ENCODE peak calls at places on chromosomes 2 and 18, in seven cellular contexts. J is IMR-90, A is H9, D is mesendoderm, H is mesenchymal stem cell, W is H1, M is trophoblast cell. O is an unnamed sample.
A peak's percentile ranks its signal among the peaks of the same experiment; 100 is the strongest.

GRCh38 chr2:181440336-181440735 is 16.9 kb upstream of the ITGA4 start:
- DNase-seq in J (no peak), A (no peak), D (no peak), H (no peak), W (no peak), M (no peak), O (no peak)

GRCh38 chr2:172397136-172397825 is 30.1 kb upstream of the ITGA6 start:
- DNase-seq in J (no peak), A (no peak), D (peak; percentile 19), H (no peak), W (no peak), M (no peak), O (no peak)

GRCh38 chr2:88667219-88667618 is 24.3 kb upstream of the RPIA start:
- DNase-seq in J (no peak), A (no peak), D (no peak), H (no peak), W (no peak), M (no peak), O (no peak)

GRCh38 chr2:200077210-200077650 is 121.8 kb downstream of the MAIP1 start:
- DNase-seq in J (peak; percentile 95), A (no peak), D (no peak), H (peak; percentile 89), W (no peak), M (no peak), O (no peak)

GRCh38 chr18:54881229-54881753 is 53.0 kb downstream of the RAB27B start:
- DNase-seq in J (no peak), A (no peak), D (no peak), H (no peak), W (no peak), M (no peak), O (no peak)

GRCh38 chr18:62616331-62616805 is 93.5 kb downstream of the ZCCHC2 start:
- DNase-seq in J (no peak), A (no peak), D (no peak), H (no peak), W (no peak), M (no peak), O (no peak)

GRCh38 chr18:74186661-74187060 is 38.3 kb downstream of the TIMM21 start:
- DNase-seq in J (no peak), A (no peak), D (no peak), H (no peak), W (no peak), M (no peak), O (no peak)

GRCh38 chr2:231527091-231527395 is 3.2 kb downstream of the NMUR1 start:
- DNase-seq in J (no peak), A (peak; percentile 60), D (peak; percentile 30), H (no peak), W (no peak), M (no peak), O (no peak)

GRCh38 chr2:75424936-75425619 is 135.7 kb downstream of the EVA1A start:
- DNase-seq in J (peak; percentile 18), A (peak; percentile 71), D (peak; percentile 52), H (no peak), W (peak; percentile 46), M (no peak), O (no peak)

GRCh38 chr2:240731327-240731626 is 39.6 kb downstream of the AQP12A start:
- DNase-seq in J (peak; percentile 1), A (no peak), D (no peak), H (no peak), W (no peak), M (no peak), O (no peak)

GRCh38 chr18:53850918-53851317 is 373.6 kb downstream of the MBD2 start:
- DNase-seq in J (no peak), A (no peak), D (peak; percentile 32), H (no peak), W (no peak), M (no peak), O (peak; percentile 20)

GRCh38 chr18:37458697-37459096 is 106.9 kb downstream of the CELF4 start:
- DNase-seq in J (no peak), A (no peak), D (no peak), H (no peak), W (no peak), M (no peak), O (no peak)

DNA sequence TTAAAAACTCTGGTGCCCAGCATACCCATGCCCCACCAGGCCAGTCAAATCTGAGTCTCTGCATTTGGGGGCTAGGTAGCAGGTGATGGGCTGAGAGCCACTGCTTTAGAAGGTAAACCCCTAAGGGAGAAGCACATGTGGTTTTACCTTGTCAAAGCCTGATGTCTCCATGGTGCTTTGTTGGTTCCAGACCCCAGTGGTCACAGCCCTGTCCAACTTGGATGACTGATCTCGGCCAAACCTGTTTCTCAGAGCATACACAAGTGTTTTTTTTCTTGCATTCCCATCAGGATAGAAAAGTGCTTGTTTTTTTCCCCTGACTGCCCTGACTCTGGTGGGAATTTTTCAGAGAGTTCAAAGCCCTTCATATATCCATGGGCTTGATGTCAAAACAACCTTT is 13.5 kb downstream of the PLB1 start:
- DNase-seq in J (no peak), A (no peak), D (no peak), H (no peak), W (no peak), M (no peak), O (no peak)
- H3K4ac ChIP-seq in J (no peak overlapping the region), A (no peak overlapping the region), D (no peak overlapping the region), H (no peak overlapping the region), W (no peak overlapping the region), M (no peak overlapping the region), O (no peak overlapping the region)

DNA sequence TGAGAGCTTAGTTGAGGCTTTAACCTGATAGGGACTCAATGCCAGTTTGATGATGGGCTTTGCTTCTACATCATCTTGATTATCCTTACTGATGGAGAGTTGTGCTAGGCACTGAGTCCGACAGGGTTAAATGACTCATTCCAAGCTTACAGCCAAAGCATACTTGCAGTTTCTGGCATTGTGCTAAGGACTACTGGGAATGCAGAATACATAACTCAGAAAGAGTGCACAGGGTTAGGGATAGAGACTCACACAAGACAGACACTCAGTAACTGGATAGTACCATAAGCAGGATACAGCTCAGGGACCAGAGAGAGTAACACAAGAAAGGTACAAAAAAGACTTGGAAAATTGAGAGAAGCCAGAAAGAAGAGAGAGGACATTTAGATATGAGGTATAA is 94.1 kb upstream of the SLC14A2 start:
- DNase-seq in J (peak; percentile 67), A (no peak), D (no peak), H (peak; percentile 31), W (no peak), M (peak; percentile 10), O (no peak)
- H3K27ac ChIP-seq in J (no peak overlapping the region), A (no peak overlapping the region), D (no peak overlapping the region), H (peak overlapping the region; percentile 25), W (no peak overlapping the region), M (no peak overlapping the region), O (no peak overlapping the region)

GRCh38 chr18:79662051-79662450 is 17.6 kb upstream of the CTDP1 start:
- DNase-seq in J (no peak), A (no peak), D (no peak), H (no peak), W (no peak), M (no peak), O (no peak)
- H3K4ac ChIP-seq in J (no peak overlapping the region), A (no peak overlapping the region), D (no peak overlapping the region), H (no peak overlapping the region), W (no peak overlapping the region), M (no peak overlapping the region), O (no peak overlapping the region)

DNA sequence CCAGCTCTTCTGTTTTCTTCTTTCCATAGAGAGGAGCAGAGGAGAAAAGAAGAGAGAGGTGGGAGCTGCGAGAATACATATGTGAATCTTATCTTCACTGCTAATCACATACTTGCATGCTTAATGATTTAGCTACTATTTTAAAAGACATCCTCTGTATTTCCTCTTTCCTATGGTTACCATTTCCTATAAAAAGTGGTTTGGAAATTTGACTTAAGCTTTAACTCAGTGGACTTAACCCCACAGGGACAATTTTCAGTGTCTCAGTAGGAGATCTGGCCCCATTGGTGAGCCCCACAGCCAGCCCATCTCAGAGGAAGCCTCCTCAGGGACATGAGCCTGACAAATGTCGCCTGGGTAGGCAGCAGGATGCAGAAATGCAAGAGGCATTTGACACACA is 214.2 kb upstream of the APCDD1 start:
- DNase-seq in J (no peak), A (no peak), D (peak; percentile 32), H (no peak), W (no peak), M (no peak), O (no peak)
- H3K27ac ChIP-seq in J (no peak overlapping the region), A (no peak overlapping the region), D (no peak overlapping the region), H (no peak overlapping the region), W (no peak overlapping the region), M (no peak overlapping the region), O (no peak overlapping the region)

GRCh38 chr2:127570282-127571250 is 35.1 kb downstream of the MYO7B start:
- DNase-seq in J (peak; percentile 5), A (peak; percentile 24), D (no peak), H (no peak), W (peak; percentile 39), M (peak; percentile 79), O (no peak)

GRCh38 chr2:127567351-127567854 is 31.9 kb downstream of the MYO7B start:
- DNase-seq in J (no peak), A (no peak), D (no peak), H (no peak), W (peak; percentile 26), M (no peak), O (no peak)

GRCh38 chr2:127568128-127568527 is 32.6 kb downstream of the MYO7B start:
- DNase-seq in J (no peak), A (peak; percentile 27), D (no peak), H (no peak), W (no peak), M (no peak), O (no peak)

GRCh38 chr2:127566576-127566975 is 31.1 kb downstream of the MYO7B start:
- DNase-seq in J (no peak), A (peak; percentile 40), D (no peak), H (no peak), W (no peak), M (no peak), O (no peak)

GRCh38 chr2:127569274-127570065 is 34.0 kb downstream of the MYO7B start:
- DNase-seq in J (peak; percentile 76), A (no peak), D (no peak), H (no peak), W (peak; percentile 45), M (peak; percentile 87), O (no peak)
- H3K4ac ChIP-seq in J (no peak overlapping the region), A (no peak overlapping the region), D (no peak overlapping the region), H (no peak overlapping the region), W (no peak overlapping the region), M (no peak overlapping the region), O (no peak overlapping the region)

O was measured in neuronal stem cell.